ENCODE peak calls at places on chromosomes 6 and 20, in ten cellular contexts. H is Peyer's patch; K is cardiac muscle cell; D is CD4-positive, alpha-beta memory T cell; L is CD4-positive, CD25-positive, alpha-beta regulatory T cell; S is naive thymus-derived CD4-positive, alpha-beta T cell; I is ascending aorta; O is mammary epithelial cell; A is HCT116; X is gastrocnemius medialis. Y is an unnamed sample. For H3K4me1, the result is how much of the 10 kb centered on the place peaks cover.

GRCh38 chr6:139376054-139376355 is 1.6 kb upstream of the CITED2 start:
- DNase-seq in H (no peak), K (no peak), D (no peak), L (no peak), S (no peak), I (no peak), O (no peak), A (no peak), X (peak), Y (no peak)

GRCh38 chr6:148999921-149000589 is 253.2 kb downstream of the UST start:
- DNase-seq in H (no peak), K (peak), D (no peak), L (no peak), S (no peak), I (no peak), O (peak), A (no peak), X (no peak), Y (no peak)

GRCh38 chr6:24205020-24205492 is 79.0 kb downstream of the NRSN1 start:
- DNase-seq in H (no peak), K (peak), D (peak), L (no peak), S (peak), I (no peak), O (peak), A (peak), X (no peak), Y (no peak)

GRCh38 chr6:149660028-149660427 is 11.5 kb upstream of the KATNA1 start:
- DNase-seq in H (no peak), K (no peak), D (no peak), L (no peak), S (no peak), I (no peak), O (no peak), A (no peak), X (no peak), Y (no peak)

GRCh38 chr6:108896111-108896661 is 48.0 kb downstream of the ARMC2 start:
- DNase-seq in H (no peak), K (no peak), D (peak), L (no peak), S (no peak), I (no peak), O (peak), A (no peak), X (no peak), Y (no peak)

GRCh38 chr6:94323853-94324252 is 904.5 kb upstream of the EPHA7 start:
- DNase-seq in H (no peak), K (peak), D (no peak), L (no peak), S (no peak), I (no peak), O (no peak), A (no peak), X (no peak), Y (no peak)

GRCh38 chr6:110708295-110708965 is 106.8 kb downstream of the CDK19 start:
- DNase-seq in H (no peak), K (no peak), D (no peak), L (no peak), S (no peak), I (no peak), O (no peak), A (no peak), X (no peak), Y (no peak)

GRCh38 chr20:44019638-44020335 is 105.1 kb downstream of the TOX2 start:
- DNase-seq in H (no peak), K (no peak), D (peak), L (no peak), S (no peak), I (no peak), O (no peak), A (no peak), X (no peak), Y (peak)

GRCh38 chr6:26594128-26594493 is 2.6 kb upstream of the ABT1 start:
- DNase-seq in H (no peak), K (no peak), D (no peak), L (no peak), S (no peak), I (no peak), O (no peak), A (no peak), X (no peak), Y (no peak)

GRCh38 chr20:46631212-46631869 is 19.9 kb downstream of the SLC13A3 start:
- DNase-seq in H (no peak), K (no peak), D (no peak), L (no peak), S (no peak), I (no peak), O (peak), A (no peak), X (no peak), Y (no peak)

GRCh38 chr20:17678295-17678694 is 3.7 kb downstream of the RRBP1 start:
- DNase-seq in H (no peak), K (no peak), D (no peak), L (no peak), S (no peak), I (no peak), O (no peak), A (no peak), X (no peak), Y (no peak)

GRCh38 chr6:137659871-137660270 is 165.7 kb upstream of the OLIG3 start:
- DNase-seq in H (no peak), K (no peak), D (no peak), L (no peak), S (no peak), I (no peak), O (no peak), A (no peak), X (no peak), Y (no peak)

GRCh38 chr6:52985228-52985627 is 9.9 kb downstream of the GSTA4 start:
- DNase-seq in H (no peak), K (no peak), D (no peak), L (no peak), S (no peak), I (no peak), O (no peak), A (no peak), X (no peak), Y (no peak)
- H3K4me1 ChIP-seq in H (under half), K (under half), D (under half), L (under half), S (under half), I (under half), O (under half), A (under half), X (under half), Y (under half)

GRCh38 chr6:10382322-10382721 is 32.6 kb downstream of the TFAP2A start:
- DNase-seq in H (no peak), K (no peak), D (no peak), L (no peak), S (no peak), I (no peak), O (no peak), A (no peak), X (no peak), Y (no peak)
- H3K4me1 ChIP-seq in H (under half), K (under half), D (under half), L (under half), S (under half), I (under half), O (under half), A (under half), X (under half), Y (under half)

DNA sequence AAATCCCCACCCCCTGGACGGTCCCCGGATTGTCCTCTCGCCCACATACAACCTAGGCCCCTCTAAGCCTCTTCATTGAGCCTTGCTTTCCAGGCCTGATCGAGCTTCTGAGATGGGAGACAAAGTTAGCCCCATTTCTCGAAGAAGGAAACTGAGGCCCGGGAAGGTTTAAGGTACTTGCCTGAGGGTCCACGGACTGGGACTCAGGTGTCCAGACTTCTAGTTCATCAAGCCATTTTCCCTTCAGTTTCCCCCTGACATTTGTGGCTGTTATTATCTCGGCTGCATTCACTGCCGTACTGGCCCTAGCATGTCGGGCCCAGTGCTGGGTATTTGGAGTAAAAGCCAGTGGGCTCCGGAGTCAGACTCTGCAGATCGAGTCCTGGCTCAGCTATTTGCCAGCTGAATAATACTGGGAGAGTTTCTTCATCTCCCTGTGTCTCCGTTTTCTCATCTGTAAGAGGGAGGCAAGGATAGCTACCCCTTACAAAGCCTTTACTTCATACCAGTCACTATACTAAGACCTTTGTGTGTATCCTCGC is 633 bp downstream of the RPRD1B start:
- DNase-seq in H (no peak), K (no peak), D (no peak), L (no peak), S (peak), I (no peak), O (peak), A (no peak), X (no peak), Y (no peak)
- H3K4me1 ChIP-seq in H (under half), K (under half), D (half or more), L (under half), S (under half), I (under half), O (under half), A (under half), X (half or more), Y (under half)

GRCh38 chr20:23226612-23227265 is 123.9 kb upstream of the NXT1 start:
- DNase-seq in H (no peak), K (no peak), D (no peak), L (no peak), S (no peak), I (no peak), O (no peak), A (no peak), X (no peak), Y (no peak)
- H3K4me1 ChIP-seq in H (under half), K (under half), D (under half), L (under half), S (under half), I (under half), O (under half), A (under half), X (under half), Y (under half)

Y was measured in effector memory CD4-positive, alpha-beta T cell.